ENCODE peak calls at places on chromosomes 4 and X, in five cellular contexts. One of them, this sample, is unnamed.

GRCh38 chr4:83112239-83112638 is 2.3 kb downstream of the PLAC8 start:
- DNase-seq in BE2C: no peak
- DNase-seq in amygdala: no peak
- DNase-seq in NCI-H526 treated with DMSO at 0.1 percent for 48 hours: no peak
- DNase-seq in H7: no peak
- DNase-seq in this sample: no peak

GRCh38 chr4:28682872-28683271 is 1822.2 kb downstream of the STIM2 start:
- DNase-seq in amygdala: no peak
- DNase-seq in H7: peak
- DNase-seq in BE2C: no peak
- DNase-seq in NCI-H526 treated with DMSO at 0.1 percent for 48 hours: no peak
- DNase-seq in this sample: no peak

GRCh38 chrX:2819345-2820130 is 9.2 kb upstream of the GYG2 start:
- DNase-seq in H7: no peak
- DNase-seq in amygdala: no peak
- DNase-seq in BE2C: no peak
- DNase-seq in NCI-H526 treated with DMSO at 0.1 percent for 48 hours: no peak
- DNase-seq in this sample: no peak

GRCh38 chr4:5588046-5588445 is 120.3 kb downstream of the EVC2 start:
- DNase-seq in H7: no peak
- DNase-seq in NCI-H526 treated with DMSO at 0.1 percent for 48 hours: no peak
- DNase-seq in amygdala: no peak
- DNase-seq in BE2C: no peak
- DNase-seq in this sample: no peak

GRCh38 chrX:110944793-110945466 is 149.3 kb upstream of the CHRDL1 start:
- DNase-seq in BE2C: peak
- DNase-seq in amygdala: no peak
- DNase-seq in NCI-H526 treated with DMSO at 0.1 percent for 48 hours: no peak
- DNase-seq in H7: peak
- DNase-seq in this sample: no peak

GRCh38 chr4:2254665-2255500 is 7.0 kb downstream of the MXD4 start:
- DNase-seq in BE2C: peak
- DNase-seq in amygdala: no peak
- DNase-seq in H7: peak
- DNase-seq in NCI-H526 treated with DMSO at 0.1 percent for 48 hours: no peak
- DNase-seq in this sample: no peak

GRCh38 chr4:110005461-110006056 is 92.9 kb downstream of the EGF start:
- DNase-seq in amygdala: no peak
- DNase-seq in H7: peak
- DNase-seq in BE2C: no peak
- DNase-seq in NCI-H526 treated with DMSO at 0.1 percent for 48 hours: peak
- DNase-seq in this sample: peak

GRCh38 chrX:46588263-46588662 is 14.7 kb downstream of the CHST7 start:
- DNase-seq in H7: no peak
- DNase-seq in NCI-H526 treated with DMSO at 0.1 percent for 48 hours: no peak
- DNase-seq in BE2C: no peak
- DNase-seq in amygdala: peak
- DNase-seq in this sample: no peak